ENCODE peak calls at places on chromosome 3, in six cellular contexts. V is nucleus accumbens, A is epithelial cell of esophagus, Q is brain microvascular endothelial cell, S is GM18507, F is cerebellar nuclear complex. X is an unnamed sample.

GRCh38 chr3:43932921-43933320 is 242.2 kb downstream of the ABHD5 start:
- DNase-seq in V (no peak), A (no peak), Q (no peak), S (no peak), F (no peak), X (no peak)

GRCh38 chr3:61562042-61562809 is 855 bp downstream of the PTPRG start:
- DNase-seq in V (peak; percentile 43), A (no peak), Q (no peak), S (no peak), F (no peak), X (peak; percentile 14)

GRCh38 chr3:71791634-71792033 is 6.7 kb upstream of the PROK2 start:
- DNase-seq in V (no peak), A (no peak), Q (no peak), S (no peak), F (no peak), X (no peak)

GRCh38 chr3:179432021-179432420 is 19.2 kb downstream of the GNB4 start:
- DNase-seq in V (peak; percentile 6), A (no peak), Q (no peak), S (no peak), F (no peak), X (no peak)

GRCh38 chr3:138835177-138835757 is 539 bp upstream of the PIK3CB start:
- DNase-seq in V (no peak), A (no peak), Q (no peak), S (no peak), F (no peak), X (no peak)

GRCh38 chr3:171156455-171157005 is 130.0 kb upstream of the SLC2A2 start:
- DNase-seq in V (no peak), A (peak; percentile 17), Q (no peak), S (no peak), F (no peak), X (no peak)

GRCh38 chr3:185397676-185398075 is 34.7 kb downstream of the MAP3K13 start:
- DNase-seq in V (peak; percentile 15), A (no peak), Q (no peak), S (no peak), F (no peak), X (peak; percentile 53)

GRCh38 chr3:49864505-49864904 is 5.2 kb downstream of the CAMKV start:
- DNase-seq in V (no peak), A (no peak), Q (no peak), S (no peak), F (no peak), X (no peak)

GRCh38 chr3:73680696-73681095 is 56.0 kb upstream of the PDZRN3 start:
- DNase-seq in V (no peak), A (no peak), Q (no peak), S (no peak), F (no peak), X (no peak)

GRCh38 chr3:161347726-161348125 is 23.6 kb downstream of the SPTSSB start:
- DNase-seq in V (no peak), A (no peak), Q (no peak), S (no peak), F (no peak), X (no peak)

GRCh38 chr3:154137036-154137435 is 15.8 kb downstream of the ARHGEF26 start:
- DNase-seq in V (no peak), A (no peak), Q (no peak), S (no peak), F (no peak), X (peak; percentile 30)

GRCh38 chr3:150384517-150385212 is 23.4 kb upstream of the TSC22D2 start:
- DNase-seq in V (peak; percentile 3), A (no peak), Q (no peak), S (peak; percentile 70), F (no peak), X (no peak)

GRCh38 chr3:117399311-117400068 is 689.9 kb downstream of the TUSC7 start:
- DNase-seq in V (no peak), A (no peak), Q (peak; percentile 28), S (no peak), F (no peak), X (no peak)

GRCh38 chr3:71602256-71602655 is 18.7 kb upstream of the FOXP1 start:
- DNase-seq in V (no peak), A (no peak), Q (no peak), S (no peak), F (no peak), X (no peak)

GRCh38 chr3:161689699-161690098 is 193.1 kb downstream of the OTOL1 start:
- DNase-seq in V (no peak), A (no peak), Q (no peak), S (no peak), F (no peak), X (no peak)

GRCh38 chr3:126019683-126020082 is 50.7 kb downstream of the ROPN1B start:
- DNase-seq in V (no peak), A (no peak), Q (no peak), S (no peak), F (no peak), X (no peak)

GRCh38 chr3:29065211-29065785 is 215.6 kb upstream of the RBMS3 start:
- DNase-seq in V (no peak), A (peak; percentile 99), Q (peak; percentile 99), S (no peak), F (no peak), X (no peak)

X was measured in WERI-Rb-1.